ENCODE peak calls at places on chromosomes 11 and 22, in six cellular contexts. One of them, this sample, is unnamed. For H3K27me3, the result is how much of the 10 kb centered on the place peaks cover.

GRCh38 chr11:79503028-79503427 is 62.2 kb upstream of the TENM4 start:
- DNase-seq in esophagus squamous epithelium: no peak
- DNase-seq in SK-N-SH: no peak
- DNase-seq in ovary: no peak
- DNase-seq in heart left ventricle: peak
- DNase-seq in fibroblast of lung: no peak
- DNase-seq in this sample: no peak

GRCh38 chr22:47384977-47385376 is 622.5 kb downstream of the TBC1D22A start:
- DNase-seq in esophagus squamous epithelium: no peak
- DNase-seq in SK-N-SH: no peak
- DNase-seq in ovary: no peak
- DNase-seq in heart left ventricle: no peak
- DNase-seq in fibroblast of lung: no peak
- DNase-seq in this sample: no peak

GRCh38 chr11:64720640-64721358 is 2.2 kb downstream of the NRXN2 start:
- DNase-seq in esophagus squamous epithelium: no peak
- DNase-seq in SK-N-SH: no peak
- DNase-seq in ovary: no peak
- DNase-seq in heart left ventricle: no peak
- DNase-seq in fibroblast of lung: no peak
- DNase-seq in this sample: no peak

GRCh38 chr11:12175694-12176241 is 65.4 kb downstream of the MICAL2 start:
- DNase-seq in esophagus squamous epithelium: no peak
- DNase-seq in SK-N-SH: no peak
- DNase-seq in ovary: no peak
- DNase-seq in heart left ventricle: no peak
- DNase-seq in fibroblast of lung: peak
- DNase-seq in this sample: peak

GRCh38 chr11:61739966-61740365 is 12.5 kb upstream of the MYRF start:
- DNase-seq in esophagus squamous epithelium: no peak
- DNase-seq in SK-N-SH: no peak
- DNase-seq in ovary: no peak
- DNase-seq in heart left ventricle: no peak
- DNase-seq in fibroblast of lung: no peak
- DNase-seq in this sample: no peak

GRCh38 chr11:13207665-13208594 is 69.7 kb upstream of the BMAL1 start:
- DNase-seq in esophagus squamous epithelium: no peak
- DNase-seq in SK-N-SH: no peak
- DNase-seq in ovary: peak
- DNase-seq in heart left ventricle: peak
- DNase-seq in fibroblast of lung: peak
- DNase-seq in this sample: peak

GRCh38 chr11:26030419-26030818 is 301.5 kb upstream of the ANO3 start:
- DNase-seq in esophagus squamous epithelium: no peak
- DNase-seq in SK-N-SH: no peak
- DNase-seq in ovary: no peak
- DNase-seq in heart left ventricle: no peak
- DNase-seq in fibroblast of lung: no peak
- DNase-seq in this sample: no peak

GRCh38 chr11:105181100-105181499 is 41.5 kb upstream of the CARD18 start:
- DNase-seq in esophagus squamous epithelium: no peak
- DNase-seq in SK-N-SH: no peak
- DNase-seq in ovary: no peak
- DNase-seq in heart left ventricle: peak
- DNase-seq in fibroblast of lung: peak
- DNase-seq in this sample: peak

GRCh38 chr22:35894937-35895708 is 133.5 kb downstream of the RBFOX2 start:
- DNase-seq in esophagus squamous epithelium: no peak
- DNase-seq in SK-N-SH: peak
- DNase-seq in ovary: peak
- DNase-seq in heart left ventricle: peak
- DNase-seq in fibroblast of lung: peak
- DNase-seq in this sample: peak

GRCh38 chr22:38176170-38176741 is 5.4 kb downstream of the PLA2G6 start:
- DNase-seq in esophagus squamous epithelium: peak
- DNase-seq in SK-N-SH: no peak
- DNase-seq in ovary: peak
- DNase-seq in heart left ventricle: peak
- DNase-seq in fibroblast of lung: peak
- DNase-seq in this sample: peak

GRCh38 chr22:24066260-24066659 is 55.2 kb downstream of the CABIN1 start:
- DNase-seq in esophagus squamous epithelium: no peak
- DNase-seq in SK-N-SH: no peak
- DNase-seq in ovary: no peak
- DNase-seq in heart left ventricle: peak
- DNase-seq in fibroblast of lung: no peak
- DNase-seq in this sample: peak

GRCh38 chr11:57800444-57801184 is 39.0 kb downstream of the CTNND1 start:
- DNase-seq in esophagus squamous epithelium: no peak
- DNase-seq in SK-N-SH: peak
- DNase-seq in ovary: no peak
- DNase-seq in heart left ventricle: no peak
- DNase-seq in fibroblast of lung: peak
- DNase-seq in this sample: peak

GRCh38 chr11:5343474-5344335 is at the start of gene OR51B5:
- DNase-seq in esophagus squamous epithelium: no peak
- DNase-seq in SK-N-SH: no peak
- DNase-seq in ovary: no peak
- DNase-seq in heart left ventricle: no peak
- DNase-seq in fibroblast of lung: no peak
- DNase-seq in this sample: no peak

GRCh38 chr11:84396521-84396920 is 1110.4 kb upstream of the CCDC90B start:
- DNase-seq in esophagus squamous epithelium: no peak
- DNase-seq in SK-N-SH: no peak
- DNase-seq in ovary: no peak
- DNase-seq in heart left ventricle: no peak
- DNase-seq in fibroblast of lung: no peak
- DNase-seq in this sample: no peak

GRCh38 chr11:84398017-84398626 is 1112.0 kb upstream of the CCDC90B start:
- DNase-seq in esophagus squamous epithelium: no peak
- DNase-seq in SK-N-SH: peak
- DNase-seq in ovary: no peak
- DNase-seq in heart left ventricle: no peak
- DNase-seq in fibroblast of lung: no peak
- DNase-seq in this sample: peak
- TF ChIP-seq CTCF in esophagus squamous epithelium: no peak
- TF ChIP-seq CTCF in SK-N-SH: peak
- TF ChIP-seq CTCF in ovary: no peak
- TF ChIP-seq CTCF in heart left ventricle: no peak
- TF ChIP-seq CTCF in fibroblast of lung: no peak
- TF ChIP-seq CTCF in this sample: peak

DNA sequence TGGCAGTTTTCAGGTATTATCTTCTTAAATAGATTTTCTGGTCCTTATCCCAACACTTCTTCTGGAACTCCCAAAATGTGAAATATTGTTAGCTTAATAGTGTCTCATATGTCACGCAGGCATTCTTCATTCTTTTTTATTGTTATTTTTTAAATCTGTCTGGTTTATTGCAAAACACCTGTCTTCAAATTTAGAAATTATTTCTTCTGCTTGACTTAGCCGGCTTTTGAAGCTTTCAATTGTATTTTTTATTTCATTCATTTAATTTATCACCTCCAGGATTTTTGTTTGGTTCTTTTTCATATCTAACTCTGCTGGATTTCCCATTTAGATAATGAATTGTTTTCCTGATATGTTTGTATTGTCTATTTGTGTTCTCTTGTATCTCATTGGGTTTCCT is 49.9 kb downstream of the KCNQ1OT1 start:
- DNase-seq in esophagus squamous epithelium: no peak
- DNase-seq in SK-N-SH: no peak
- DNase-seq in ovary: no peak
- DNase-seq in heart left ventricle: no peak
- DNase-seq in fibroblast of lung: no peak
- DNase-seq in this sample: no peak
- H3K27me3 ChIP-seq in esophagus squamous epithelium: under half
- H3K27me3 ChIP-seq in SK-N-SH: under half
- H3K27me3 ChIP-seq in ovary: under half
- H3K27me3 ChIP-seq in heart left ventricle: under half
- H3K27me3 ChIP-seq in fibroblast of lung: under half
- H3K27me3 ChIP-seq in this sample: under half

DNA sequence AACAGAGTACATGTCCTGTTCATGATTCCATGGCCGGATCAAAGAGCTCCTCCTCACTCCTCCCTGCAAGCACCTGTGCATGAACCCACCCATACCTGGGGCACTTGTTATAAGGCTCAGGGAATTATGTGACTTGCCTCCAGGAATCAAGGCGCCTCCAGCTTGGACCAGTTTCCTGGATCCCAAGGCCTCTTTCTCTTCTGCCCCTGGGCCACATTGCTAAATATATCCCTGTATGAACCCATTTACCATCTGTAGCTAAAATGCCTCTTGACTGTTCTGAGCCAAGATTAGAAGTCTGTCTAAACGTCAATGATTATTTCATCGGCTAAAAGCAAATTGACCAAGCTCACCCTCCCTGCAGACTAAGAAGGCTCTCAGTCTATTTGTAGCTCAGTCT is 135.6 kb downstream of the KIRREL3 start:
- DNase-seq in esophagus squamous epithelium: no peak
- DNase-seq in SK-N-SH: no peak
- DNase-seq in ovary: no peak
- DNase-seq in heart left ventricle: no peak
- DNase-seq in fibroblast of lung: no peak
- DNase-seq in this sample: no peak
- H3K4me3 ChIP-seq in esophagus squamous epithelium: no peak
- H3K4me3 ChIP-seq in SK-N-SH: no peak
- H3K4me3 ChIP-seq in ovary: no peak
- H3K4me3 ChIP-seq in heart left ventricle: no peak
- H3K4me3 ChIP-seq in fibroblast of lung: no peak
- H3K4me3 ChIP-seq in this sample: no peak

GRCh38 chr11:44977493-44977984 is 26.9 kb upstream of the TP53I11 start:
- DNase-seq in esophagus squamous epithelium: no peak
- DNase-seq in SK-N-SH: peak
- DNase-seq in ovary: no peak
- DNase-seq in heart left ventricle: no peak
- DNase-seq in fibroblast of lung: no peak
- DNase-seq in this sample: peak
- TF ChIP-seq CTCF in esophagus squamous epithelium: no peak
- TF ChIP-seq CTCF in SK-N-SH: peak
- TF ChIP-seq CTCF in ovary: no peak
- TF ChIP-seq CTCF in heart left ventricle: no peak
- TF ChIP-seq CTCF in fibroblast of lung: peak
- TF ChIP-seq CTCF in this sample: peak

GRCh38 chr11:19355601-19356000 is 114.9 kb upstream of the E2F8 start:
- DNase-seq in esophagus squamous epithelium: no peak
- DNase-seq in SK-N-SH: no peak
- DNase-seq in ovary: no peak
- DNase-seq in heart left ventricle: no peak
- DNase-seq in fibroblast of lung: no peak
- DNase-seq in this sample: no peak

GRCh38 chr11:19351426-19351825 is 110.7 kb upstream of the E2F8 start:
- DNase-seq in esophagus squamous epithelium: no peak
- DNase-seq in SK-N-SH: no peak
- DNase-seq in ovary: no peak
- DNase-seq in heart left ventricle: no peak
- DNase-seq in fibroblast of lung: no peak
- DNase-seq in this sample: no peak

GRCh38 chr11:19352072-19352735 is 111.5 kb upstream of the E2F8 start:
- DNase-seq in esophagus squamous epithelium: no peak
- DNase-seq in SK-N-SH: no peak
- DNase-seq in ovary: no peak
- DNase-seq in heart left ventricle: no peak
- DNase-seq in fibroblast of lung: no peak
- DNase-seq in this sample: no peak

GRCh38 chr11:19352736-19353110 is 112.0 kb upstream of the E2F8 start:
- DNase-seq in esophagus squamous epithelium: no peak
- DNase-seq in SK-N-SH: no peak
- DNase-seq in ovary: no peak
- DNase-seq in heart left ventricle: no peak
- DNase-seq in fibroblast of lung: no peak
- DNase-seq in this sample: no peak

DNA sequence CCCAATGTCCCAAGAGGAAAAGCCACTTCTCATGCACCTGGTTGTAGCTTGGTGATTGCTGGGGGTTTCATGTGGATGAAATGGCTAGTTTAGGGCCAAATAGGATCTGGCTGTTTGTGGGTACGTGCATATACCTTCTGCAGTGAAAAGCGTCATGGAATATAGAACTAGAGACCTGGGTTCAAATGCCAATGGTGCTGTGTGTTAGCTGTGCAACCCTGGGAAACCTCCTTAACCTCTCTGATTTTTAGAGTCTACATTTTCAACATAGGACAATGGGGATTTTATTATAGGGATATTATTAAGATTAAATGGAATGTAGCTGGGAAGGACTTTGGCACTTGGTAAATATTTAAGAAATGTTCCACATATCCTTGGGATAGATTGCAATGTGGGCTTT is 112.5 kb upstream of the E2F8 start:
- DNase-seq in esophagus squamous epithelium: no peak
- DNase-seq in SK-N-SH: no peak
- DNase-seq in ovary: no peak
- DNase-seq in heart left ventricle: no peak
- DNase-seq in fibroblast of lung: no peak
- DNase-seq in this sample: no peak
- H3K27me3 ChIP-seq in esophagus squamous epithelium: under half
- H3K27me3 ChIP-seq in SK-N-SH: under half
- H3K27me3 ChIP-seq in ovary: under half
- H3K27me3 ChIP-seq in heart left ventricle: under half
- H3K27me3 ChIP-seq in fibroblast of lung: under half
- H3K27me3 ChIP-seq in this sample: under half

DNA sequence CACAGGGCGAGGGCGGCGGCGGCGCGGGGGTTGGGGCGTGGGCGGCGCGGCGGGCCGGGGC is at the start of gene RTN4R:
- DNase-seq in esophagus squamous epithelium: no peak
- DNase-seq in SK-N-SH: no peak
- DNase-seq in ovary: no peak
- DNase-seq in heart left ventricle: no peak
- DNase-seq in fibroblast of lung: no peak
- DNase-seq in this sample: no peak
- H3K4me3 ChIP-seq in esophagus squamous epithelium: peak
- H3K4me3 ChIP-seq in SK-N-SH: peak
- H3K4me3 ChIP-seq in ovary: peak
- H3K4me3 ChIP-seq in heart left ventricle: peak
- H3K4me3 ChIP-seq in fibroblast of lung: no peak
- H3K4me3 ChIP-seq in this sample: peak

DNA sequence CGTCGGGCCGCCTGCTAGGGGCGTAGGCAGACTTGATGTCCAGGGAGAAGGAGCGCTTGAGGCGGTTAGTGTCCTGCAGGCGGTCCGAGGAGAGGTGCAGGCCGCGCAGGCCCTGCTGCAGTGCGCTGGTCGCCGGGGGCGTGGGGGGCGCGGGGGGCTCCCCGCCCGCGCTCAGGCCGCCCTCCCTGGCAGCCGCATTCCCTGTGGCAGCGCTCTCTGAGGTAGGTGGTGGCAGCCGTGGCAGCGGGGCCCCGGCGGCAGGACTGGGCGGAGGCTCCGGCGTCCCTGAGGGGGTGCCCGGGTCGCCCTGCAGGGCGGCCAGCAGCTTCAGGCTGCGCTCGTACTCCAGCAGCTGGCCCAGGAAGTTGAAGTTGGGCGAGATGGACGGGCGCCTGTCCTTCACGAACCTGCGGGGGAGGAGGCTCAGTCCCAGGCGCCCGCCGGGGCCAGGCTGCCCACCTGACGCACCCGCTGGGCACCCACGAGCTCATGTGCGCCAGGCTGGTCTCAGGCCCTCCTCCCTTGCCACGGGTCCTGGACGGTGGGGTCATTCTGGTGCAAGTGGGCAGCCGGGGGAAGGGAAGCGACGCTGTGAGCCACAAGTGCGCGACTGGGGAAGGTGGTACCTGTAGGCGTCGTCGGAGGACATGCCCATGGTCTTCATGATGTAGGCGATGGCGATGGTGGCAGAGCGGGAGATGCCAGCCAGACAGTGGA is 14.7 kb downstream of the DUSP8 start:
- DNase-seq in esophagus squamous epithelium: no peak
- DNase-seq in SK-N-SH: no peak
- DNase-seq in ovary: no peak
- DNase-seq in heart left ventricle: peak
- DNase-seq in fibroblast of lung: no peak
- DNase-seq in this sample: no peak
- TF ChIP-seq CTCF in esophagus squamous epithelium: no peak
- TF ChIP-seq CTCF in SK-N-SH: no peak
- TF ChIP-seq CTCF in ovary: no peak
- TF ChIP-seq CTCF in heart left ventricle: no peak
- TF ChIP-seq CTCF in fibroblast of lung: no peak
- TF ChIP-seq CTCF in this sample: no peak

This sample was measured in bronchial epithelial cell.